ENCODE peak calls at places on chromosomes 7 and 10, in six cellular contexts. One of them, this sample, is unnamed.

GRCh38 chr10:114028425-114028824 is 15.2 kb upstream of the ADRB1 start:
- DNase-seq in kidney: no peak
- DNase-seq in heart right ventricle: no peak
- DNase-seq in esophagus squamous epithelium: no peak
- DNase-seq in MM.1S: no peak
- DNase-seq in stomach: no peak
- DNase-seq in this sample: no peak

GRCh38 chr7:7761340-7761973 is 43.0 kb upstream of the RPA3 start:
- DNase-seq in stomach: no peak
- DNase-seq in MM.1S: peak
- DNase-seq in heart right ventricle: no peak
- DNase-seq in kidney: no peak
- DNase-seq in esophagus squamous epithelium: no peak
- DNase-seq in this sample: peak

GRCh38 chr10:71471031-71471430 is 74.3 kb downstream of the CDH23 start:
- DNase-seq in kidney: no peak
- DNase-seq in heart right ventricle: no peak
- DNase-seq in esophagus squamous epithelium: no peak
- DNase-seq in stomach: no peak
- DNase-seq in MM.1S: no peak
- DNase-seq in this sample: no peak

GRCh38 chr7:112646787-112647186 is 143.4 kb downstream of the TMEM168 start:
- DNase-seq in MM.1S: no peak
- DNase-seq in esophagus squamous epithelium: no peak
- DNase-seq in kidney: no peak
- DNase-seq in stomach: no peak
- DNase-seq in heart right ventricle: no peak
- DNase-seq in this sample: no peak

GRCh38 chr7:48366096-48366495 is 194.8 kb downstream of the ABCA13 start:
- DNase-seq in heart right ventricle: no peak
- DNase-seq in esophagus squamous epithelium: no peak
- DNase-seq in stomach: no peak
- DNase-seq in MM.1S: no peak
- DNase-seq in kidney: no peak
- DNase-seq in this sample: peak

GRCh38 chr7:70093496-70093895 is 495.2 kb downstream of the AUTS2 start:
- DNase-seq in MM.1S: no peak
- DNase-seq in heart right ventricle: no peak
- DNase-seq in kidney: no peak
- DNase-seq in esophagus squamous epithelium: no peak
- DNase-seq in stomach: no peak
- DNase-seq in this sample: no peak

GRCh38 chr10:91597397-91597881 is 35.4 kb downstream of the PPP1R3C start:
- DNase-seq in kidney: no peak
- DNase-seq in heart right ventricle: no peak
- DNase-seq in stomach: no peak
- DNase-seq in esophagus squamous epithelium: no peak
- DNase-seq in MM.1S: no peak
- DNase-seq in this sample: peak

GRCh38 chr10:38027992-38028391 is 17.5 kb downstream of the ZNF33A start:
- DNase-seq in heart right ventricle: no peak
- DNase-seq in kidney: no peak
- DNase-seq in stomach: no peak
- DNase-seq in esophagus squamous epithelium: no peak
- DNase-seq in MM.1S: no peak
- DNase-seq in this sample: no peak

GRCh38 chr10:60086862-60087261 is 180.5 kb upstream of the CCDC6 start:
- DNase-seq in stomach: no peak
- DNase-seq in esophagus squamous epithelium: no peak
- DNase-seq in kidney: no peak
- DNase-seq in MM.1S: peak
- DNase-seq in heart right ventricle: no peak
- DNase-seq in this sample: no peak

GRCh38 chr7:78438433-78438832 is 639.9 kb downstream of the PHTF2 start:
- DNase-seq in esophagus squamous epithelium: no peak
- DNase-seq in stomach: no peak
- DNase-seq in heart right ventricle: no peak
- DNase-seq in MM.1S: no peak
- DNase-seq in kidney: no peak
- DNase-seq in this sample: no peak

GRCh38 chr10:3782099-3782455 is 2.9 kb downstream of the KLF6 start:
- DNase-seq in MM.1S: no peak
- DNase-seq in stomach: no peak
- DNase-seq in kidney: no peak
- DNase-seq in esophagus squamous epithelium: no peak
- DNase-seq in heart right ventricle: no peak
- DNase-seq in this sample: peak

GRCh38 chr10:79320785-79321493 is 26.3 kb upstream of the PPIF start:
- DNase-seq in heart right ventricle: no peak
- DNase-seq in stomach: no peak
- DNase-seq in kidney: no peak
- DNase-seq in esophagus squamous epithelium: no peak
- DNase-seq in MM.1S: no peak
- DNase-seq in this sample: peak

GRCh38 chr10:87643920-87644319 is 15.8 kb upstream of the PAPSS2 start:
- DNase-seq in heart right ventricle: no peak
- DNase-seq in MM.1S: no peak
- DNase-seq in esophagus squamous epithelium: no peak
- DNase-seq in stomach: no peak
- DNase-seq in kidney: no peak
- DNase-seq in this sample: no peak

GRCh38 chr10:14971867-14972448 is 12.8 kb downstream of the MEIG1 start:
- DNase-seq in esophagus squamous epithelium: no peak
- DNase-seq in heart right ventricle: no peak
- DNase-seq in stomach: peak
- DNase-seq in kidney: no peak
- DNase-seq in MM.1S: peak
- DNase-seq in this sample: peak

GRCh38 chr7:26397786-26398435 is 106.2 kb downstream of the SNX10 start:
- DNase-seq in kidney: peak
- DNase-seq in stomach: no peak
- DNase-seq in heart right ventricle: peak
- DNase-seq in esophagus squamous epithelium: no peak
- DNase-seq in MM.1S: peak
- DNase-seq in this sample: no peak

GRCh38 chr10:130746311-130746710 is 565.2 kb downstream of the TCERG1L start:
- DNase-seq in stomach: peak
- DNase-seq in heart right ventricle: no peak
- DNase-seq in esophagus squamous epithelium: no peak
- DNase-seq in MM.1S: no peak
- DNase-seq in kidney: peak
- DNase-seq in this sample: no peak

GRCh38 chr7:24428676-24429075 is 144.6 kb upstream of the PALS2 start:
- DNase-seq in MM.1S: no peak
- DNase-seq in heart right ventricle: no peak
- DNase-seq in esophagus squamous epithelium: no peak
- DNase-seq in stomach: no peak
- DNase-seq in kidney: no peak
- DNase-seq in this sample: no peak

GRCh38 chr10:113347508-113347907 is 205.3 kb upstream of the HABP2 start:
- DNase-seq in esophagus squamous epithelium: no peak
- DNase-seq in kidney: no peak
- DNase-seq in MM.1S: no peak
- DNase-seq in heart right ventricle: peak
- DNase-seq in stomach: peak
- DNase-seq in this sample: no peak

GRCh38 chr7:16129431-16130126 is 291.8 kb downstream of the CRPPA start:
- DNase-seq in kidney: no peak
- DNase-seq in stomach: no peak
- DNase-seq in MM.1S: no peak
- DNase-seq in heart right ventricle: no peak
- DNase-seq in esophagus squamous epithelium: no peak
- DNase-seq in this sample: peak

GRCh38 chr10:25078659-25079429 is 62.4 kb downstream of the THNSL1 start:
- DNase-seq in stomach: peak
- DNase-seq in MM.1S: no peak
- DNase-seq in heart right ventricle: no peak
- DNase-seq in esophagus squamous epithelium: no peak
- DNase-seq in kidney: no peak
- DNase-seq in this sample: no peak

GRCh38 chr10:344582-345200 is 209.4 kb downstream of the ZMYND11 start:
- DNase-seq in esophagus squamous epithelium: no peak
- DNase-seq in heart right ventricle: no peak
- DNase-seq in kidney: no peak
- DNase-seq in MM.1S: no peak
- DNase-seq in stomach: no peak
- DNase-seq in this sample: no peak

GRCh38 chr10:132350391-132350790 is 18.4 kb downstream of the LRRC27 start:
- DNase-seq in esophagus squamous epithelium: no peak
- DNase-seq in kidney: no peak
- DNase-seq in stomach: no peak
- DNase-seq in MM.1S: no peak
- DNase-seq in heart right ventricle: no peak
- DNase-seq in this sample: no peak
- TF ChIP-seq CTCF in esophagus squamous epithelium: no peak
- TF ChIP-seq CTCF in kidney: no peak
- TF ChIP-seq CTCF in stomach: no peak
- TF ChIP-seq CTCF in MM.1S: no peak
- TF ChIP-seq CTCF in heart right ventricle: no peak
- TF ChIP-seq CTCF in this sample: no peak

GRCh38 chr7:158931899-158932298 is 75.5 kb downstream of the DYNC2I1 start:
- DNase-seq in heart right ventricle: no peak
- DNase-seq in esophagus squamous epithelium: no peak
- DNase-seq in stomach: no peak
- DNase-seq in MM.1S: no peak
- DNase-seq in kidney: no peak
- DNase-seq in this sample: no peak

GRCh38 chr7:158934628-158935027 is 78.3 kb downstream of the DYNC2I1 start:
- DNase-seq in MM.1S: no peak
- DNase-seq in kidney: no peak
- DNase-seq in stomach: no peak
- DNase-seq in esophagus squamous epithelium: no peak
- DNase-seq in heart right ventricle: no peak
- DNase-seq in this sample: no peak

GRCh38 chr7:158935062-158935461 is 78.7 kb downstream of the DYNC2I1 start:
- DNase-seq in MM.1S: no peak
- DNase-seq in esophagus squamous epithelium: no peak
- DNase-seq in stomach: no peak
- DNase-seq in kidney: no peak
- DNase-seq in heart right ventricle: no peak
- DNase-seq in this sample: no peak

GRCh38 chr7:158929306-158929705 is 72.9 kb downstream of the DYNC2I1 start:
- DNase-seq in MM.1S: no peak
- DNase-seq in kidney: no peak
- DNase-seq in esophagus squamous epithelium: no peak
- DNase-seq in stomach: no peak
- DNase-seq in heart right ventricle: no peak
- DNase-seq in this sample: no peak

DNA sequence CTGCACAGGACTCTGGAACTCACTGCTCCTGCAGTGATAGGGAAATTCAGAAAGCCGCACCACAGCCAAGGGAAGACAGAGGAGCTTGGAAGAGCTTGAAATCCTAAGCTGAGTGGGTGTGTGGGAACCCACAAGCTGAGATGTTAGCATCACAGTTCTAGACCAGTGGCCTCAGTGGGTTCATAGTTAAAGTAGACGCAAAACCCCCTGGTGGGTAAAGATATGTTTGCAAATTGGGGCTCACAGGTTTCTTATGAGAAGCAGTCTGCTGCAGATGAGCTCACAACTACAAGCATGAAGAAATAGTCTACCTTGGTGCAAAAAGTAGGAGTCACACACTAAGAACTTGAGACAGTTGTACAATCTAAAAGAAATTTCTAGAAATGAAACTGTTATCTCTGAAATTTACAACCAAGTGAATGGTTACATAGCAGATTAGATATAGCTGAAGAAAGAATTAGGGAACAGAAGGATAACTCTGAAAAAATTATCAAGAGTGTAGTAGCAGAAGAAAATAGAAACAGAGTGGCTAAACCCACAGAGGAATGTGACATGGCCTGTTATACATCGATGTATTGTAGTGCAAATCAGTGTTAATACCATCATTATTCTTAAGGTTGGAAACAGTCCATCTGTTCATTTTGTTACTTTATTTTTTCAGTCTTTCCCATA is 77.2 kb downstream of the DYNC2I1 start:
- DNase-seq in MM.1S: no peak
- DNase-seq in heart right ventricle: no peak
- DNase-seq in esophagus squamous epithelium: no peak
- DNase-seq in kidney: no peak
- DNase-seq in stomach: no peak
- DNase-seq in this sample: peak
- TF ChIP-seq CTCF in MM.1S: no peak
- TF ChIP-seq CTCF in heart right ventricle: no peak
- TF ChIP-seq CTCF in esophagus squamous epithelium: no peak
- TF ChIP-seq CTCF in kidney: no peak
- TF ChIP-seq CTCF in stomach: no peak
- TF ChIP-seq CTCF in this sample: no peak

GRCh38 chr7:87567052-87567451 is 33.6 kb downstream of the ABCB1 start:
- DNase-seq in esophagus squamous epithelium: no peak
- DNase-seq in MM.1S: no peak
- DNase-seq in kidney: no peak
- DNase-seq in stomach: no peak
- DNase-seq in heart right ventricle: no peak
- DNase-seq in this sample: no peak

GRCh38 chr7:87566311-87566710 is 34.4 kb downstream of the ABCB1 start:
- DNase-seq in heart right ventricle: no peak
- DNase-seq in esophagus squamous epithelium: no peak
- DNase-seq in stomach: no peak
- DNase-seq in MM.1S: no peak
- DNase-seq in kidney: no peak
- DNase-seq in this sample: no peak

GRCh38 chr7:87561702-87562101 is 39.0 kb downstream of the ABCB1 start:
- DNase-seq in heart right ventricle: no peak
- DNase-seq in stomach: no peak
- DNase-seq in esophagus squamous epithelium: no peak
- DNase-seq in kidney: no peak
- DNase-seq in MM.1S: no peak
- DNase-seq in this sample: no peak

GRCh38 chr7:87565877-87566276 is 34.8 kb downstream of the ABCB1 start:
- DNase-seq in esophagus squamous epithelium: no peak
- DNase-seq in stomach: no peak
- DNase-seq in kidney: no peak
- DNase-seq in MM.1S: no peak
- DNase-seq in heart right ventricle: no peak
- DNase-seq in this sample: no peak

GRCh38 chr7:87564290-87564963 is 36.3 kb downstream of the ABCB1 start:
- DNase-seq in heart right ventricle: no peak
- DNase-seq in kidney: no peak
- DNase-seq in esophagus squamous epithelium: no peak
- DNase-seq in MM.1S: peak
- DNase-seq in stomach: peak
- DNase-seq in this sample: peak
- TF ChIP-seq CTCF in heart right ventricle: peak
- TF ChIP-seq CTCF in kidney: peak
- TF ChIP-seq CTCF in esophagus squamous epithelium: peak
- TF ChIP-seq CTCF in MM.1S: peak
- TF ChIP-seq CTCF in stomach: no peak
- TF ChIP-seq CTCF in this sample: peak

GRCh38 chr10:81179324-81179723 is 641.6 kb downstream of the SH2D4B start:
- DNase-seq in kidney: no peak
- DNase-seq in MM.1S: no peak
- DNase-seq in esophagus squamous epithelium: no peak
- DNase-seq in heart right ventricle: no peak
- DNase-seq in stomach: no peak
- DNase-seq in this sample: no peak

GRCh38 chr10:81177651-81178244 is 640.0 kb downstream of the SH2D4B start:
- DNase-seq in kidney: no peak
- DNase-seq in stomach: no peak
- DNase-seq in heart right ventricle: no peak
- DNase-seq in esophagus squamous epithelium: no peak
- DNase-seq in MM.1S: no peak
- DNase-seq in this sample: peak

GRCh38 chr10:81182296-81182695 is 644.6 kb downstream of the SH2D4B start:
- DNase-seq in heart right ventricle: no peak
- DNase-seq in esophagus squamous epithelium: no peak
- DNase-seq in stomach: no peak
- DNase-seq in kidney: no peak
- DNase-seq in MM.1S: no peak
- DNase-seq in this sample: no peak

GRCh38 chr10:81179805-81180452 is 642.2 kb downstream of the SH2D4B start:
- DNase-seq in esophagus squamous epithelium: no peak
- DNase-seq in stomach: no peak
- DNase-seq in heart right ventricle: no peak
- DNase-seq in MM.1S: peak
- DNase-seq in kidney: no peak
- DNase-seq in this sample: peak
- TF ChIP-seq CTCF in esophagus squamous epithelium: peak
- TF ChIP-seq CTCF in stomach: no peak
- TF ChIP-seq CTCF in heart right ventricle: no peak
- TF ChIP-seq CTCF in MM.1S: peak
- TF ChIP-seq CTCF in kidney: peak
- TF ChIP-seq CTCF in this sample: peak

This sample was measured in MCF 10A.